ENCODE peak calls at places on chromosomes 6 and 20, in four cellular contexts. O, D, I and A are unnamed samples.

GRCh38 chr6:160386869-160387518 is 38.8 kb downstream of the SLC22A3 start:
- DNase-seq in O (no peak), I (no peak), D (no peak), A (no peak)

GRCh38 chr6:157689875-157690274 is 133.2 kb upstream of the SNX9 start:
- DNase-seq in I (no peak), O (no peak), D (no peak), A (no peak)

GRCh38 chr6:169239181-169239580 is 14.5 kb downstream of the THBS2 start:
- DNase-seq in D (no peak), I (no peak), O (no peak), A (no peak)

GRCh38 chr6:14713008-14713452 is 532.8 kb upstream of the JARID2 start:
- DNase-seq in I (no peak), D (peak), O (no peak), A (no peak)

GRCh38 chr20:22690000-22690399 is 105.6 kb upstream of the FOXA2 start:
- DNase-seq in I (no peak), O (no peak), D (no peak), A (no peak)

GRCh38 chr6:88662653-88663174 is 300.7 kb downstream of the RNGTT start:
- DNase-seq in D (no peak), I (no peak), O (no peak), A (no peak)

GRCh38 chr6:1527098-1527497 is 82.6 kb upstream of the FOXC1 start:
- DNase-seq in O (no peak), D (peak), I (peak), A (no peak)

GRCh38 chr6:36682328-36683144 is 4.0 kb downstream of the CDKN1A start:
- DNase-seq in O (peak), I (no peak), D (peak), A (peak)

GRCh38 chr20:63102720-63103375 is 96.1 kb upstream of the BHLHE23 start:
- DNase-seq in O (peak), I (no peak), D (peak), A (peak)

GRCh38 chr20:34637245-34638185 is 39.4 kb downstream of the PIGU start:
- DNase-seq in O (no peak), D (no peak), I (no peak), A (no peak)

GRCh38 chr6:157148391-157149323 is 174.7 kb downstream of the TMEM242 start:
- DNase-seq in I (no peak), O (no peak), D (peak), A (no peak)

GRCh38 chr6:29561618-29562181 is 2.2 kb upstream of the UBD start:
- DNase-seq in I (no peak), D (peak), O (no peak), A (no peak)

GRCh38 chr6:20286968-20287565 is 74.8 kb upstream of the MBOAT1 start:
- DNase-seq in I (no peak), O (no peak), D (peak), A (no peak)

GRCh38 chr6:119985952-119986736 is 636.6 kb upstream of the MAN1A1 start:
- DNase-seq in I (no peak), O (no peak), D (no peak), A (no peak)

GRCh38 chr6:33885121-33886057 is 81.6 kb upstream of the MLN start:
- DNase-seq in O (no peak), D (no peak), I (no peak), A (no peak)

GRCh38 chr20:51636123-51636522 is 93.6 kb upstream of the NFATC2 start:
- DNase-seq in O (no peak), D (no peak), I (no peak), A (no peak)

GRCh38 chr6:161544801-161545490 is 271.1 kb upstream of the AGPAT4 start:
- DNase-seq in D (no peak), I (no peak), O (no peak), A (no peak)

GRCh38 chr6:132411296-132411695 is 10.0 kb upstream of the MOXD1 start:
- DNase-seq in I (no peak), O (no peak), D (no peak), A (no peak)

GRCh38 chr20:38730989-38731737 is 6.9 kb downstream of the SLC32A1 start:
- DNase-seq in O (peak), D (peak), I (peak), A (peak)

GRCh38 chr6:83735461-83735860 is 26.6 kb upstream of the SNAP91 start:
- DNase-seq in O (no peak), D (no peak), I (no peak), A (no peak)

GRCh38 chr6:112116215-112116614 is 28.8 kb downstream of the FAM229B start:
- DNase-seq in D (no peak), O (no peak), I (no peak), A (no peak)

GRCh38 chr6:159324599-159324998 is 155.4 kb downstream of the FNDC1 start:
- DNase-seq in O (no peak), I (no peak), D (no peak), A (no peak)

GRCh38 chr6:66848244-66848953 is 1141.4 kb upstream of the EYS start:
- DNase-seq in I (no peak), D (no peak), O (no peak), A (no peak)

GRCh38 chr6:42137192-42137753 is 5.1 kb downstream of the C6orf132 start:
- DNase-seq in I (no peak), D (peak), O (no peak), A (no peak)

GRCh38 chr6:148446681-148447080 is 104.0 kb downstream of the SASH1 start:
- DNase-seq in O (no peak), I (no peak), D (no peak), A (no peak)

GRCh38 chr20:43409041-43409913 is 48.4 kb upstream of the SRSF6 start:
- DNase-seq in D (peak), O (peak), I (peak), A (no peak)

GRCh38 chr20:17508756-17509155 is 22.4 kb downstream of the BFSP1 start:
- DNase-seq in O (no peak), I (no peak), D (no peak), A (no peak)

GRCh38 chr6:113857565-113858066 is 471 bp downstream of the MARCKS start:
- DNase-seq in I (peak), O (no peak), D (peak), A (no peak)

GRCh38 chr6:11384531-11385309 is 152.3 kb upstream of the NEDD9 start:
- DNase-seq in I (no peak), D (no peak), O (no peak), A (no peak)

GRCh38 chr6:113281014-113281810 is 575.9 kb upstream of the MARCKS start:
- DNase-seq in I (no peak), D (peak), O (no peak), A (no peak)

GRCh38 chr6:107701231-107701630 is 122.9 kb downstream of the SCML4 start:
- DNase-seq in O (no peak), D (no peak), I (no peak), A (no peak)

GRCh38 chr6:73943401-73943800 is 247.4 kb downstream of the CD109 start:
- DNase-seq in O (no peak), I (no peak), D (no peak), A (no peak)

GRCh38 chr6:1771324-1771723 is 161.6 kb downstream of the FOXC1 start:
- DNase-seq in D (peak), I (no peak), O (peak), A (peak)

GRCh38 chr6:135675862-135676261 is 175.6 kb upstream of the PDE7B start:
- DNase-seq in O (peak), I (peak), D (peak), A (peak)

GRCh38 chr20:47175501-47175900 is 181.0 kb downstream of the ZMYND8 start:
- DNase-seq in I (peak), D (no peak), O (no peak), A (no peak)